ENCODE peak calls at places on chromosomes 5 and 9, in six cellular contexts. One of them, this sample, is unnamed.

GRCh38 chr5:109900453-109900852 is 210.7 kb downstream of the MAN2A1 start:
- DNase-seq in adrenal gland: no peak
- DNase-seq in upper lobe of right lung: no peak
- DNase-seq in gastrocnemius medialis: no peak
- DNase-seq in neural progenitor cell: no peak
- DNase-seq in fibroblast of mammary gland: no peak
- DNase-seq in this sample: no peak

GRCh38 chr5:61619289-61619688 is 287.2 kb downstream of the ZSWIM6 start:
- DNase-seq in upper lobe of right lung: no peak
- DNase-seq in adrenal gland: no peak
- DNase-seq in neural progenitor cell: no peak
- DNase-seq in fibroblast of mammary gland: no peak
- DNase-seq in gastrocnemius medialis: no peak
- DNase-seq in this sample: no peak

GRCh38 chr5:129977810-129978209 is 73.5 kb downstream of the CHSY3 start:
- DNase-seq in upper lobe of right lung: no peak
- DNase-seq in adrenal gland: no peak
- DNase-seq in fibroblast of mammary gland: no peak
- DNase-seq in gastrocnemius medialis: no peak
- DNase-seq in neural progenitor cell: no peak
- DNase-seq in this sample: no peak

GRCh38 chr9:120568816-120569215 is 11.2 kb downstream of the CDK5RAP2 start:
- DNase-seq in fibroblast of mammary gland: no peak
- DNase-seq in gastrocnemius medialis: no peak
- DNase-seq in adrenal gland: no peak
- DNase-seq in neural progenitor cell: no peak
- DNase-seq in upper lobe of right lung: no peak
- DNase-seq in this sample: no peak

GRCh38 chr9:113888976-113889375 is 12.9 kb downstream of the ZNF618 start:
- DNase-seq in fibroblast of mammary gland: no peak
- DNase-seq in gastrocnemius medialis: no peak
- DNase-seq in neural progenitor cell: no peak
- DNase-seq in upper lobe of right lung: no peak
- DNase-seq in adrenal gland: no peak
- DNase-seq in this sample: no peak

GRCh38 chr9:126514037-126514821 is 99.5 kb upstream of the LMX1B start:
- DNase-seq in gastrocnemius medialis: no peak
- DNase-seq in neural progenitor cell: peak
- DNase-seq in upper lobe of right lung: peak
- DNase-seq in adrenal gland: peak
- DNase-seq in fibroblast of mammary gland: peak
- DNase-seq in this sample: peak

GRCh38 chr9:125521462-125522327 is 185.3 kb downstream of the MAPKAP1 start:
- DNase-seq in fibroblast of mammary gland: peak
- DNase-seq in adrenal gland: peak
- DNase-seq in neural progenitor cell: no peak
- DNase-seq in gastrocnemius medialis: no peak
- DNase-seq in upper lobe of right lung: no peak
- DNase-seq in this sample: peak

GRCh38 chr5:131709043-131709442 is 74.0 kb upstream of the RAPGEF6 start:
- DNase-seq in fibroblast of mammary gland: no peak
- DNase-seq in upper lobe of right lung: no peak
- DNase-seq in adrenal gland: no peak
- DNase-seq in neural progenitor cell: no peak
- DNase-seq in gastrocnemius medialis: no peak
- DNase-seq in this sample: no peak

GRCh38 chr5:83987513-83988292 is 267.0 kb upstream of the HAPLN1 start:
- DNase-seq in fibroblast of mammary gland: no peak
- DNase-seq in adrenal gland: no peak
- DNase-seq in gastrocnemius medialis: no peak
- DNase-seq in upper lobe of right lung: no peak
- DNase-seq in neural progenitor cell: no peak
- DNase-seq in this sample: peak

GRCh38 chr5:22918511-22918910 is 65.4 kb upstream of the CDH12 start:
- DNase-seq in gastrocnemius medialis: no peak
- DNase-seq in fibroblast of mammary gland: no peak
- DNase-seq in upper lobe of right lung: no peak
- DNase-seq in adrenal gland: no peak
- DNase-seq in neural progenitor cell: no peak
- DNase-seq in this sample: peak

GRCh38 chr5:150778517-150779396 is at the start of gene SMIM3:
- DNase-seq in adrenal gland: peak
- DNase-seq in fibroblast of mammary gland: peak
- DNase-seq in neural progenitor cell: peak
- DNase-seq in upper lobe of right lung: peak
- DNase-seq in gastrocnemius medialis: peak
- DNase-seq in this sample: peak

GRCh38 chr9:136228107-136228875 is 17.3 kb downstream of the QSOX2 start:
- DNase-seq in adrenal gland: no peak
- DNase-seq in gastrocnemius medialis: no peak
- DNase-seq in fibroblast of mammary gland: peak
- DNase-seq in neural progenitor cell: no peak
- DNase-seq in upper lobe of right lung: no peak
- DNase-seq in this sample: peak

GRCh38 chr9:2570615-2571479 is 50.7 kb upstream of the VLDLR start:
- DNase-seq in fibroblast of mammary gland: peak
- DNase-seq in gastrocnemius medialis: peak
- DNase-seq in adrenal gland: peak
- DNase-seq in upper lobe of right lung: peak
- DNase-seq in neural progenitor cell: no peak
- DNase-seq in this sample: peak

GRCh38 chr5:132772291-132773070 is 4.6 kb downstream of the SEPTIN8 start:
- DNase-seq in adrenal gland: no peak
- DNase-seq in neural progenitor cell: no peak
- DNase-seq in fibroblast of mammary gland: no peak
- DNase-seq in upper lobe of right lung: no peak
- DNase-seq in gastrocnemius medialis: no peak
- DNase-seq in this sample: no peak

GRCh38 chr5:105877592-105877991 is 1793.1 kb downstream of the EFNA5 start:
- DNase-seq in fibroblast of mammary gland: no peak
- DNase-seq in gastrocnemius medialis: no peak
- DNase-seq in neural progenitor cell: no peak
- DNase-seq in adrenal gland: no peak
- DNase-seq in upper lobe of right lung: no peak
- DNase-seq in this sample: peak

GRCh38 chr5:173229966-173230740 is 4.9 kb downstream of the NKX2-5 start:
- DNase-seq in gastrocnemius medialis: no peak
- DNase-seq in upper lobe of right lung: no peak
- DNase-seq in adrenal gland: no peak
- DNase-seq in fibroblast of mammary gland: no peak
- DNase-seq in neural progenitor cell: peak
- DNase-seq in this sample: no peak

GRCh38 chr9:114856942-114857315 is 51.1 kb upstream of the TNFSF15 start:
- DNase-seq in fibroblast of mammary gland: peak
- DNase-seq in neural progenitor cell: no peak
- DNase-seq in upper lobe of right lung: no peak
- DNase-seq in gastrocnemius medialis: no peak
- DNase-seq in adrenal gland: no peak
- DNase-seq in this sample: no peak

GRCh38 chr5:163436515-163436914 is 880 bp upstream of the CCNG1 start:
- DNase-seq in upper lobe of right lung: no peak
- DNase-seq in gastrocnemius medialis: no peak
- DNase-seq in fibroblast of mammary gland: no peak
- DNase-seq in neural progenitor cell: no peak
- DNase-seq in adrenal gland: no peak
- DNase-seq in this sample: no peak

GRCh38 chr9:36623280-36623679 is 50.6 kb downstream of the MELK start:
- DNase-seq in adrenal gland: no peak
- DNase-seq in upper lobe of right lung: no peak
- DNase-seq in neural progenitor cell: no peak
- DNase-seq in fibroblast of mammary gland: peak
- DNase-seq in gastrocnemius medialis: no peak
- DNase-seq in this sample: peak

GRCh38 chr9:126442636-126443035 is 116.0 kb downstream of the MVB12B start:
- DNase-seq in neural progenitor cell: no peak
- DNase-seq in adrenal gland: no peak
- DNase-seq in fibroblast of mammary gland: no peak
- DNase-seq in upper lobe of right lung: no peak
- DNase-seq in gastrocnemius medialis: no peak
- DNase-seq in this sample: no peak

GRCh38 chr5:67042586-67043133 is 153.9 kb downstream of the CD180 start:
- DNase-seq in upper lobe of right lung: no peak
- DNase-seq in gastrocnemius medialis: no peak
- DNase-seq in neural progenitor cell: no peak
- DNase-seq in fibroblast of mammary gland: no peak
- DNase-seq in adrenal gland: no peak
- DNase-seq in this sample: no peak

GRCh38 chr9:119366909-119367690 is 2.1 kb downstream of the BRINP1 start:
- DNase-seq in adrenal gland: no peak
- DNase-seq in gastrocnemius medialis: no peak
- DNase-seq in upper lobe of right lung: no peak
- DNase-seq in fibroblast of mammary gland: no peak
- DNase-seq in neural progenitor cell: no peak
- DNase-seq in this sample: no peak

GRCh38 chr5:171342362-171343111 is 33.5 kb downstream of the TLX3 start:
- DNase-seq in neural progenitor cell: peak
- DNase-seq in gastrocnemius medialis: no peak
- DNase-seq in fibroblast of mammary gland: peak
- DNase-seq in upper lobe of right lung: no peak
- DNase-seq in adrenal gland: peak
- DNase-seq in this sample: peak

GRCh38 chr9:6646028-6646636 is 603 bp upstream of the GLDC start:
- DNase-seq in fibroblast of mammary gland: no peak
- DNase-seq in adrenal gland: no peak
- DNase-seq in gastrocnemius medialis: no peak
- DNase-seq in neural progenitor cell: no peak
- DNase-seq in upper lobe of right lung: no peak
- DNase-seq in this sample: no peak

GRCh38 chr5:60929024-60929423 is 15.8 kb downstream of the ERCC8 start:
- DNase-seq in adrenal gland: no peak
- DNase-seq in neural progenitor cell: no peak
- DNase-seq in gastrocnemius medialis: no peak
- DNase-seq in upper lobe of right lung: no peak
- DNase-seq in fibroblast of mammary gland: peak
- DNase-seq in this sample: peak

GRCh38 chr5:135319928-135320606 is 79.0 kb downstream of the MACROH2A1 start:
- DNase-seq in fibroblast of mammary gland: no peak
- DNase-seq in adrenal gland: no peak
- DNase-seq in gastrocnemius medialis: no peak
- DNase-seq in neural progenitor cell: peak
- DNase-seq in upper lobe of right lung: no peak
- DNase-seq in this sample: no peak

GRCh38 chr5:1800470-1801060 is 642 bp upstream of the NDUFS6 start:
- DNase-seq in neural progenitor cell: peak
- DNase-seq in upper lobe of right lung: peak
- DNase-seq in adrenal gland: no peak
- DNase-seq in fibroblast of mammary gland: no peak
- DNase-seq in gastrocnemius medialis: no peak
- DNase-seq in this sample: peak

GRCh38 chr9:89436963-89437625 is 60.8 kb downstream of the SEMA4D start:
- DNase-seq in adrenal gland: no peak
- DNase-seq in upper lobe of right lung: peak
- DNase-seq in neural progenitor cell: no peak
- DNase-seq in fibroblast of mammary gland: no peak
- DNase-seq in gastrocnemius medialis: no peak
- DNase-seq in this sample: no peak

GRCh38 chr5:170195876-170196275 is 36.9 kb upstream of the C5orf58 start:
- DNase-seq in gastrocnemius medialis: no peak
- DNase-seq in upper lobe of right lung: no peak
- DNase-seq in adrenal gland: no peak
- DNase-seq in fibroblast of mammary gland: no peak
- DNase-seq in neural progenitor cell: peak
- DNase-seq in this sample: no peak

GRCh38 chr5:78920604-78921003 is 64.5 kb downstream of the ARSB start:
- DNase-seq in fibroblast of mammary gland: peak
- DNase-seq in adrenal gland: peak
- DNase-seq in upper lobe of right lung: no peak
- DNase-seq in neural progenitor cell: no peak
- DNase-seq in gastrocnemius medialis: no peak
- DNase-seq in this sample: peak

GRCh38 chr5:36875051-36875788 is 1.3 kb upstream of the NIPBL start:
- DNase-seq in neural progenitor cell: peak
- DNase-seq in adrenal gland: peak
- DNase-seq in fibroblast of mammary gland: peak
- DNase-seq in gastrocnemius medialis: peak
- DNase-seq in upper lobe of right lung: peak
- DNase-seq in this sample: peak

DNA sequence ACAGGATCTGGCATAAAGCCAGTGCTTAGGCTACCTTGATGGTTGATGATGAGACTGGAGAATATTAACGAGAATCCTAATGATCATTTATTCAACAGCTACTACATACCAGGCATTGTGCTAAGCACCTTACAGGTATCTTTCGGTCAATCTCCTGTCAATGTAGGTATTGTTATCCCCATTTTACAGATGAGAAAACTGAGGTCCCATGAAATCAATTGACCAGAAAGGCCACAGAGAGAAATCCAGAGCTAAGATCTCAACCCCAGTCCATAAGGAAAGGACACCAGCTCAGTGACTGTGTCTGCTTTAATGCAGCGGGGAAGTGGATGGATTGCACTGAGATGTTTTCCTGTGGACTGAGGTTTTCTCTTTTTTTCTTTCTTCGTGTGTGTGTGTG is 63.3 kb downstream of the ARHGEF37 start:
- DNase-seq in gastrocnemius medialis: no peak
- DNase-seq in upper lobe of right lung: no peak
- DNase-seq in fibroblast of mammary gland: no peak
- DNase-seq in neural progenitor cell: no peak
- DNase-seq in adrenal gland: no peak
- DNase-seq in this sample: no peak
- H3K4me3 ChIP-seq in gastrocnemius medialis: no peak
- H3K4me3 ChIP-seq in upper lobe of right lung: no peak
- H3K4me3 ChIP-seq in fibroblast of mammary gland: no peak
- H3K4me3 ChIP-seq in neural progenitor cell: no peak
- H3K4me3 ChIP-seq in adrenal gland: no peak
- H3K4me3 ChIP-seq in this sample: no peak

DNA sequence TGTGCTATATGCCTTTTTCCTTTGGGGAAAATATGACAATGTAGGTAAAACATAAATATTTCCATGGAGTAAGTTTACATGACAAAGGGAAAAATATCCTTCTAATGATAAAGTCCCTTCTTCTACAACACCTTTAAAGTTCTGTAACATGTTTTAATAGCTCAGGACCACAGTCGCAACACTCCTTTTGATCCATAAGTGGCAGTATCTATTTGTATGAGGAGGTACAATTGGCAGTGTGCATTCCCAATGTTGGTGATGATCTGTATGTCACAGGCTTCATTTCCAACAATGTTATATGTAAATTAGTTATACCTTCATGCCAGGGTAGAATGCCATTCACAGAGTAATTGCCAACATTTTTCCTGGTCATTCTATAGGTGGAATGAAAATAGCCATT is 127.1 kb upstream of the CCNH start:
- DNase-seq in fibroblast of mammary gland: no peak
- DNase-seq in neural progenitor cell: no peak
- DNase-seq in adrenal gland: no peak
- DNase-seq in gastrocnemius medialis: no peak
- DNase-seq in upper lobe of right lung: no peak
- DNase-seq in this sample: no peak
- TF ChIP-seq CTCF in fibroblast of mammary gland: no peak
- TF ChIP-seq CTCF in neural progenitor cell: no peak
- TF ChIP-seq CTCF in adrenal gland: no peak
- TF ChIP-seq CTCF in gastrocnemius medialis: no peak
- TF ChIP-seq CTCF in upper lobe of right lung: no peak
- TF ChIP-seq CTCF in this sample: no peak

GRCh38 chr9:19660019-19660418 is 128.8 kb downstream of the SLC24A2 start:
- DNase-seq in adrenal gland: no peak
- DNase-seq in upper lobe of right lung: no peak
- DNase-seq in fibroblast of mammary gland: no peak
- DNase-seq in neural progenitor cell: no peak
- DNase-seq in gastrocnemius medialis: no peak
- DNase-seq in this sample: no peak
- H3K4me3 ChIP-seq in adrenal gland: no peak
- H3K4me3 ChIP-seq in upper lobe of right lung: no peak
- H3K4me3 ChIP-seq in fibroblast of mammary gland: no peak
- H3K4me3 ChIP-seq in neural progenitor cell: no peak
- H3K4me3 ChIP-seq in gastrocnemius medialis: no peak
- H3K4me3 ChIP-seq in this sample: no peak

GRCh38 chr9:37650873-37651768 is at the start of gene FRMPD1:
- DNase-seq in fibroblast of mammary gland: peak
- DNase-seq in gastrocnemius medialis: peak
- DNase-seq in adrenal gland: peak
- DNase-seq in neural progenitor cell: peak
- DNase-seq in upper lobe of right lung: peak
- DNase-seq in this sample: peak
- TF ChIP-seq CTCF in fibroblast of mammary gland: no peak
- TF ChIP-seq CTCF in gastrocnemius medialis: no peak
- TF ChIP-seq CTCF in adrenal gland: no peak
- TF ChIP-seq CTCF in neural progenitor cell: no peak
- TF ChIP-seq CTCF in upper lobe of right lung: no peak
- TF ChIP-seq CTCF in this sample: no peak

This sample was measured in choroid plexus epithelial cell.